ENCODE peak calls at places on chromosome 1, in seven cellular contexts. One of them, this sample, is unnamed.

GRCh38 chr1:8947127-8947691 is 1.5 kb downstream of the CA6 start:
- DNase-seq in IMR-90: no peak
- DNase-seq in mesendoderm: no peak
- DNase-seq in neuronal stem cell: no peak
- DNase-seq in H9: no peak
- DNase-seq in mesenchymal stem cell: no peak
- DNase-seq in trophoblast cell: no peak
- DNase-seq in this sample: no peak

GRCh38 chr1:154151311-154151710 is 3.6 kb downstream of the NUP210L start:
- DNase-seq in IMR-90: peak; percentile 26
- DNase-seq in mesendoderm: no peak
- DNase-seq in neuronal stem cell: no peak
- DNase-seq in H9: no peak
- DNase-seq in mesenchymal stem cell: peak; percentile 28
- DNase-seq in trophoblast cell: no peak
- DNase-seq in this sample: no peak

GRCh38 chr1:156657971-156658319 is 16.0 kb downstream of the BCAN start:
- DNase-seq in IMR-90: no peak
- DNase-seq in mesendoderm: no peak
- DNase-seq in neuronal stem cell: no peak
- DNase-seq in H9: no peak
- DNase-seq in mesenchymal stem cell: no peak
- DNase-seq in trophoblast cell: no peak
- DNase-seq in this sample: no peak

GRCh38 chr1:173775578-173776196 is 48.8 kb upstream of the DARS2 start:
- DNase-seq in IMR-90: no peak
- DNase-seq in mesendoderm: no peak
- DNase-seq in neuronal stem cell: no peak
- DNase-seq in H9: no peak
- DNase-seq in mesenchymal stem cell: no peak
- DNase-seq in trophoblast cell: no peak
- DNase-seq in this sample: no peak

GRCh38 chr1:79478160-79478559 is 471.6 kb upstream of the ADGRL4 start:
- DNase-seq in IMR-90: no peak
- DNase-seq in mesendoderm: no peak
- DNase-seq in neuronal stem cell: no peak
- DNase-seq in H9: no peak
- DNase-seq in mesenchymal stem cell: no peak
- DNase-seq in trophoblast cell: no peak
- DNase-seq in this sample: no peak

GRCh38 chr1:96865731-96866684 is 144.4 kb downstream of the PTBP2 start:
- DNase-seq in IMR-90: peak; percentile 100
- DNase-seq in mesendoderm: no peak
- DNase-seq in neuronal stem cell: no peak
- DNase-seq in H9: no peak
- DNase-seq in mesenchymal stem cell: peak; percentile 100
- DNase-seq in trophoblast cell: peak; percentile 7
- DNase-seq in this sample: no peak

GRCh38 chr1:45400049-45400448 is 59.8 kb upstream of the MUTYH start:
- DNase-seq in IMR-90: no peak
- DNase-seq in mesendoderm: peak; percentile 84
- DNase-seq in neuronal stem cell: no peak
- DNase-seq in H9: peak; percentile 44
- DNase-seq in mesenchymal stem cell: no peak
- DNase-seq in trophoblast cell: no peak
- DNase-seq in this sample: no peak

GRCh38 chr1:205521646-205522150 is 17.2 kb downstream of the CDK18 start:
- DNase-seq in IMR-90: no peak
- DNase-seq in mesendoderm: no peak
- DNase-seq in neuronal stem cell: no peak
- DNase-seq in H9: no peak
- DNase-seq in mesenchymal stem cell: no peak
- DNase-seq in trophoblast cell: no peak
- DNase-seq in this sample: no peak

GRCh38 chr1:36889478-36889845 is 144.9 kb downstream of the GRIK3 start:
- DNase-seq in IMR-90: no peak
- DNase-seq in mesendoderm: no peak
- DNase-seq in neuronal stem cell: no peak
- DNase-seq in H9: peak; percentile 14
- DNase-seq in mesenchymal stem cell: no peak
- DNase-seq in trophoblast cell: no peak
- DNase-seq in this sample: no peak

DNA sequence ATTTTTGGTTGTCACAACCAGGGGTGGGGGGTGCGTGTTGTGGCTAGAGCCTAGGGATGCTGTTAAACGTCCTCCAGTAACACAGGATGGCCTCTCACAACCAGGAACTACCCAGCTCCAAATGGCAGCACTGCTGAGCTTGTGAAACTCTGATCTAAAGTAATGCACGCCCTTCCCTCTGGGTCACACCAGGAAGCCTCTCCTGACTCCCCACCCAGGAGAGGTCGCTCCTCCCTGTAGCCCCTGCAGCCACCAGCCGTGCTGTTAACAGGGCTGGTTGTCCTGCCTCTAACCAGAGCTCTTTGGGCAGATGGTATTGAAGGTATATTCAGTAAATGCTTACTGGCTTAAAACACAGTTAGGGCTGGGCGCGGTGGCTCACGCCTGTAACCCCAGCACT is 73.2 kb downstream of the NKAIN1 start:
- DNase-seq in IMR-90: no peak
- DNase-seq in mesendoderm: peak; percentile 21
- DNase-seq in neuronal stem cell: no peak
- DNase-seq in H9: peak; percentile 46
- DNase-seq in mesenchymal stem cell: no peak
- DNase-seq in trophoblast cell: no peak
- DNase-seq in this sample: no peak
- H2BK5ac ChIP-seq in IMR-90: no peak overlapping the region
- H2BK5ac ChIP-seq in mesendoderm: no peak overlapping the region
- H2BK5ac ChIP-seq in neuronal stem cell: no peak overlapping the region
- H2BK5ac ChIP-seq in H9: no peak overlapping the region
- H2BK5ac ChIP-seq in mesenchymal stem cell: no peak overlapping the region
- H2BK5ac ChIP-seq in trophoblast cell: no peak overlapping the region
- H2BK5ac ChIP-seq in this sample: no peak overlapping the region

DNA sequence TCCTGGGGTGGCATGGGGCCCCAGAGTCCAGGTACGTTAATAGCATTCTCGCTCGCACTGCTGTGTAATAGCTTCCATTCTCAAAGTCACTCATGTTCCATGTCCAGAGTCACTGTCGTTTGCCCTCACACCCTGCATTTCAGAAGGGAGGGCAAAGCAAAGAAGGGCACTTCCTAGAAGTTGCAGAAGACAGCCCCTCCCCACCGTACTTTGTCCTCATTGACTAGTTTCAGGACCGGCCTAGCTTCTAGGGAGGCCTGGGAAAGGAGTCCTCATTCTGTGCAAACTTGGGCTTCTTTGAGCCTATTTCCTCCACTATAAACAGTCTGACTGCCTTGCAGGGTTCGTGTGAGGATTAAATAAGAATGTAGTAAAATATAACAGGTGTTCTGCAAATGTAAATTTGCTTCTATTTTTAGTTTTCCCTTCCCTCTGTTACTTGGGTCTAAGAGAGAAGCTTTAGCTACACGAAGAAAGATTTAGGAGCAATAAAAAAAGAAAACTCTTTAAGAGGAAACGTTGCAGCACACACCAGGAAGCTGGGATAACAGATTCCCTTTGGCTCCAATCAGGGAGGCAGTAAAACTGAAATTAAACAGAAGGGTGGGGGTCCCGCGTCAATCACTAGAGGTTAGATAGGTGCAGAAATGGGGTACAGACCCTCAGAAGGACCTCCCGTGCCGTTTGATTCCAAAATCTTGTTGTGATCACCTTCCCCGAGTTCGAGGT is 40.1 kb downstream of the ACTL8 start:
- DNase-seq in IMR-90: no peak
- DNase-seq in mesendoderm: no peak
- DNase-seq in neuronal stem cell: no peak
- DNase-seq in H9: no peak
- DNase-seq in mesenchymal stem cell: no peak
- DNase-seq in trophoblast cell: no peak
- DNase-seq in this sample: no peak
- H4K8ac ChIP-seq in IMR-90: no peak overlapping the region
- H4K8ac ChIP-seq in mesendoderm: no peak overlapping the region
- H4K8ac ChIP-seq in neuronal stem cell: no peak overlapping the region
- H4K8ac ChIP-seq in H9: no peak overlapping the region
- H4K8ac ChIP-seq in mesenchymal stem cell: no peak overlapping the region
- H4K8ac ChIP-seq in trophoblast cell: no peak overlapping the region
- H4K8ac ChIP-seq in this sample: no peak overlapping the region

DNA sequence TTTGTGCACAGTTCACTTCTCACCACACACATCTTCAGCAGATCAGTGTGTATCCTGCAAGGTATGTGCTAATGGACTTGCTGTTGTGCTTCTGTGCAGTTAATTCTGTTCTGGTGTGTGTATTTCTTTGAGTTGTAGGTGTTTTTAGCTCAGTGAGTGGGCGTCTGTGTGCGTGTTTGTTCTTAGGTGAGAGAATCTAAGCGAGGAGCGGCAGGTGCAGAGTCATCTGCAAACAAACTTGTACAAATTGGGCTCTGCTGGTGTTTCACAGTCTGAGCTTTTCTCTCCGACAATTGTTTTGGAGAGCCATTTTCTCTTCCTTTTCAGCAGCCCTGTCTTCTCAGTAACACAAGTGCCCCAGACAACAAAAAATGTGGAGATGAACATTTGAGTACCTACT is 43.6 kb downstream of the ACP6 start:
- DNase-seq in IMR-90: no peak
- DNase-seq in mesendoderm: no peak
- DNase-seq in neuronal stem cell: no peak
- DNase-seq in H9: no peak
- DNase-seq in mesenchymal stem cell: no peak
- DNase-seq in trophoblast cell: no peak
- DNase-seq in this sample: no peak
- H2BK5ac ChIP-seq in IMR-90: no peak overlapping the region
- H2BK5ac ChIP-seq in mesendoderm: no peak overlapping the region
- H2BK5ac ChIP-seq in neuronal stem cell: no peak overlapping the region
- H2BK5ac ChIP-seq in H9: no peak overlapping the region
- H2BK5ac ChIP-seq in mesenchymal stem cell: no peak overlapping the region
- H2BK5ac ChIP-seq in trophoblast cell: no peak overlapping the region
- H2BK5ac ChIP-seq in this sample: no peak overlapping the region

GRCh38 chr1:115949156-115949555 is 27.2 kb upstream of the SLC22A15 start:
- DNase-seq in IMR-90: no peak
- DNase-seq in mesendoderm: no peak
- DNase-seq in neuronal stem cell: no peak
- DNase-seq in H9: no peak
- DNase-seq in mesenchymal stem cell: no peak
- DNase-seq in trophoblast cell: no peak
- DNase-seq in this sample: no peak
- H4K8ac ChIP-seq in IMR-90: no peak overlapping the region
- H4K8ac ChIP-seq in mesendoderm: no peak overlapping the region
- H4K8ac ChIP-seq in neuronal stem cell: no peak overlapping the region
- H4K8ac ChIP-seq in H9: no peak overlapping the region
- H4K8ac ChIP-seq in mesenchymal stem cell: no peak overlapping the region
- H4K8ac ChIP-seq in trophoblast cell: no peak overlapping the region
- H4K8ac ChIP-seq in this sample: no peak overlapping the region

DNA sequence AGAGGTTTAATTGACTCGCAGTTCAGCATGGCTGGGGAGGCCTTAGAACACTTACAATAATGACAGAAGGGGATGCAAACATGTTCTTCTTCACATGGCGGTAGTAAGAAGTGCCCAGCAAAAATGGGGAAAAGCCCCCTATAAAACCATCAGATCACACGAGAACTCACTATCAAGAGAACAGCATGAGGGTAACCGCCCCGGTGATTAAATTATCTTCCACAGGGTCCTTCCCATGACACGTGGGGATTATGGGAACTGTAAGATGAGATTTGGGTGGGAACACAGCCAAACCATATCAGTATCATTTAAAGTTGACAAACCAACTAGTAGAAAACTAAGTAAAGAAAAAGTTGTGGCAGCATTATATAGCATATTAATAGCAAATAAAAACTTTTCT is 71.3 kb upstream of the DNAJC6 start:
- DNase-seq in IMR-90: no peak
- DNase-seq in mesendoderm: peak; percentile 18
- DNase-seq in neuronal stem cell: no peak
- DNase-seq in H9: no peak
- DNase-seq in mesenchymal stem cell: no peak
- DNase-seq in trophoblast cell: no peak
- DNase-seq in this sample: no peak
- H2BK5ac ChIP-seq in IMR-90: no peak overlapping the region
- H2BK5ac ChIP-seq in mesendoderm: no peak overlapping the region
- H2BK5ac ChIP-seq in neuronal stem cell: no peak overlapping the region
- H2BK5ac ChIP-seq in H9: no peak overlapping the region
- H2BK5ac ChIP-seq in mesenchymal stem cell: no peak overlapping the region
- H2BK5ac ChIP-seq in trophoblast cell: no peak overlapping the region
- H2BK5ac ChIP-seq in this sample: no peak overlapping the region

DNA sequence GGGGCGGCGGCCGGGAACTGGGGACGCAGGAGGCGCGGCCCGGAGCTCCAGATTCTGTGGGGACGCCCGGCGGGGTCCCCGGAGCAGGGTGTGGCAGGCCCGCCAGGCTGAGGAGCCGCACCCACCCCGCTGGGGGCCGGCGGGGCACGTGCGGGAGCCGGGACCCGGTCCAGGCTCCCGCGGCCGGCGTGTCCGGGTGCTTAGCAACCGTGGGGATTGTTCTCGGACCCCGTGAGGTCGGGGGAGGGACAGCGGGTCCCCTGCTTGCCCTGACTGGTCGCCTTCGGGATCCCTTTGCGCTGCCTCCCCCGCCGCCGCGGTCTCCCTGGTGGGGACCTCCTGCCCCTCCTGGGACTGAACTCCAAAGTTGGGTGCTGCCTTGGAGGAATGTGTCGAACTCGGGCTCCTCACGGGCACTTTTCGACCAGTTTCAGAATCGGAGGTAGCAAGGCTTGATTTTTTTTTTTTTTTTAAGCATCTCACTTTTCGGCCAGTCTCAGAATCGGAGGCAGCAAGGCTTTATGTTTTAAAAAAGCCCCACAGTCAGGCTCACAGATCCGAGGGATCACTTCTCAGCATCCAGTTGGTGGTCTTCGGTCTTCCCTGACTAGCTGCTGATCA is 522 bp downstream of the FAM76A start:
- DNase-seq in IMR-90: peak; percentile 20
- DNase-seq in mesendoderm: peak; percentile 72
- DNase-seq in neuronal stem cell: no peak
- DNase-seq in H9: peak; percentile 72
- DNase-seq in mesenchymal stem cell: peak; percentile 61
- DNase-seq in trophoblast cell: peak; percentile 30
- DNase-seq in this sample: no peak
- H4K8ac ChIP-seq in IMR-90: peak overlapping the region; percentile 20
- H4K8ac ChIP-seq in mesendoderm: no peak overlapping the region
- H4K8ac ChIP-seq in neuronal stem cell: no peak overlapping the region
- H4K8ac ChIP-seq in H9: no peak overlapping the region
- H4K8ac ChIP-seq in mesenchymal stem cell: no peak overlapping the region
- H4K8ac ChIP-seq in trophoblast cell: peak overlapping the region; percentile 50
- H4K8ac ChIP-seq in this sample: peak overlapping the region; percentile 62

GRCh38 chr1:219783605-219784004 is 144.8 kb downstream of the SLC30A10 start:
- DNase-seq in IMR-90: no peak
- DNase-seq in mesendoderm: no peak
- DNase-seq in neuronal stem cell: no peak
- DNase-seq in H9: no peak
- DNase-seq in mesenchymal stem cell: no peak
- DNase-seq in trophoblast cell: no peak
- DNase-seq in this sample: no peak
- H2BK5ac ChIP-seq in IMR-90: no peak overlapping the region
- H2BK5ac ChIP-seq in mesendoderm: no peak overlapping the region
- H2BK5ac ChIP-seq in neuronal stem cell: no peak overlapping the region
- H2BK5ac ChIP-seq in H9: no peak overlapping the region
- H2BK5ac ChIP-seq in mesenchymal stem cell: no peak overlapping the region
- H2BK5ac ChIP-seq in trophoblast cell: no peak overlapping the region
- H2BK5ac ChIP-seq in this sample: no peak overlapping the region

GRCh38 chr1:1259948-1260614 is 13.6 kb upstream of the C1QTNF12 start:
- DNase-seq in IMR-90: no peak
- DNase-seq in mesendoderm: no peak
- DNase-seq in neuronal stem cell: no peak
- DNase-seq in H9: no peak
- DNase-seq in mesenchymal stem cell: no peak
- DNase-seq in trophoblast cell: no peak
- DNase-seq in this sample: no peak
- H4K8ac ChIP-seq in IMR-90: peak overlapping the region; percentile 65
- H4K8ac ChIP-seq in mesendoderm: no peak overlapping the region
- H4K8ac ChIP-seq in neuronal stem cell: no peak overlapping the region
- H4K8ac ChIP-seq in H9: no peak overlapping the region
- H4K8ac ChIP-seq in mesenchymal stem cell: no peak overlapping the region
- H4K8ac ChIP-seq in trophoblast cell: no peak overlapping the region
- H4K8ac ChIP-seq in this sample: no peak overlapping the region

This sample was measured in H1.